ENCODE peak calls at places on chromosome 13, in four cellular contexts. Y is upper lobe of left lung, P is HCT116, X is GM12878. N is an unnamed sample. For H3K4me1, the result is how much of the 10 kb centered on the place peaks cover.

GRCh38 chr13:76775031-76775740 is 111.0 kb downstream of the KCTD12 start:
- ATAC-seq in Y (no peak), P (no peak), X (no peak), N (peak)

GRCh38 chr13:30446122-30446500 is 19.6 kb downstream of the HMGB1 start:
- ATAC-seq in P (no peak), X (peak), Y (no peak), N (no peak)

GRCh38 chr13:46051958-46052313 is 610 bp downstream of the ZC3H13 start:
- ATAC-seq in Y (peak), X (peak), P (peak), N (peak)

GRCh38 chr13:97248243-97248642 is 26.1 kb downstream of the MBNL2 start:
- ATAC-seq in Y (no peak), X (no peak), P (no peak), N (no peak)

GRCh38 chr13:44181938-44182337 is 191.7 kb upstream of the SERP2 start:
- ATAC-seq in P (no peak), Y (no peak), X (no peak), N (no peak)

GRCh38 chr13:26221399-26221720 is 754 bp downstream of the RNF6 start:
- ATAC-seq in Y (peak), X (peak), P (peak), N (peak)

GRCh38 chr13:29589967-29590366 is 5.5 kb downstream of the SLC7A1 start:
- ATAC-seq in Y (no peak), P (no peak), X (no peak), N (no peak)

GRCh38 chr13:73138967-73139491 is 80.2 kb downstream of the KLF5 start:
- ATAC-seq in P (no peak), X (no peak), Y (no peak), N (no peak)

GRCh38 chr13:43316997-43317396 is 293.6 kb downstream of the DNAJC15 start:
- ATAC-seq in Y (peak), X (peak), P (no peak), N (peak)

GRCh38 chr13:75931116-75931515 is 295.0 kb downstream of the LMO7 start:
- ATAC-seq in X (no peak), Y (no peak), P (no peak), N (no peak)

GRCh38 chr13:50994651-50995050 is 85.1 kb downstream of the RNASEH2B start:
- ATAC-seq in Y (peak), P (no peak), X (no peak), N (no peak)

DNA sequence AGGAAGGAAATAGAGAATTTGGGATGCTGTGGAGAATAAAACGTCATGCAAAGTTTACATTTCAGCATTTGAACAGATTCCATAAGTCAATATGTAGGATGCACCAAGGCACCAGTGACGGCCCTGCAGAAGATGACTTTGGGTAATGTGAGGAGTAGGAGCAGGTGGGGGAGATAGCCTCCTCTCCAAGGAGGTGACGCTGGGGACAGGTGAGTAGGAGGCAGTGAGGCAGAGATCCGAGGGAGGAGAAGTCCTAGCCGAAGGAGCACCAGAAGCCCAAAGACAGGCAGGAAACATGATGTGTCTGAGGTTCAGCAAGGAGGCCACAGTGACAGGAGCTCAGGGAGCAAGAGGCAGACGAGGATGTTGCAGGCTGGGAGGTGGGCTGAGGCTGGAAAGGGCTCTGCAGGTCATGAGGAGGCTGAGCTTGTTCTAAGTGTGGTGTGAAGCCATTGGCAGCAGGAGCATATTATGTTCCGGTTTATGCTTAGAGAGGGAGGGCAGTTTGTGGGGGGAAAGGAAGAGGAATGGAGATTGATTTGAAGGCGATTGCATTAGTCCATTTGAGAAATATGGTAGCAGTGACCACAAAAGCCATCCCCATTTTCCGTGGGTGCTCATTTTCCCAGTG is 55.7 kb upstream of the C1QTNF9 start:
- ATAC-seq in Y (peak), P (no peak), X (no peak), N (no peak)
- H3K4me1 ChIP-seq in Y (under half), P (under half), X (under half), N (under half)

GRCh38 chr13:40652588-40652940 is 13.9 kb downstream of the FOXO1 start:
- ATAC-seq in X (peak), Y (no peak), P (no peak), N (no peak)
- TF ChIP-seq POLR2AphosphoS5 in X (peak), Y (no peak), P (no peak), N (no peak)

GRCh38 chr13:114062341-114062740 is 70.1 kb downstream of the RASA3 start:
- ATAC-seq in X (no peak), Y (no peak), P (no peak), N (no peak)

GRCh38 chr13:114065141-114065925 is 67.1 kb downstream of the RASA3 start:
- ATAC-seq in X (peak), P (peak), Y (peak), N (peak)

GRCh38 chr13:114064516-114065140 is 67.8 kb downstream of the RASA3 start:
- ATAC-seq in Y (peak), X (no peak), P (peak), N (peak)

GRCh38 chr13:114062754-114063153 is 69.7 kb downstream of the RASA3 start:
- ATAC-seq in P (no peak), X (no peak), Y (no peak), N (no peak)

DNA sequence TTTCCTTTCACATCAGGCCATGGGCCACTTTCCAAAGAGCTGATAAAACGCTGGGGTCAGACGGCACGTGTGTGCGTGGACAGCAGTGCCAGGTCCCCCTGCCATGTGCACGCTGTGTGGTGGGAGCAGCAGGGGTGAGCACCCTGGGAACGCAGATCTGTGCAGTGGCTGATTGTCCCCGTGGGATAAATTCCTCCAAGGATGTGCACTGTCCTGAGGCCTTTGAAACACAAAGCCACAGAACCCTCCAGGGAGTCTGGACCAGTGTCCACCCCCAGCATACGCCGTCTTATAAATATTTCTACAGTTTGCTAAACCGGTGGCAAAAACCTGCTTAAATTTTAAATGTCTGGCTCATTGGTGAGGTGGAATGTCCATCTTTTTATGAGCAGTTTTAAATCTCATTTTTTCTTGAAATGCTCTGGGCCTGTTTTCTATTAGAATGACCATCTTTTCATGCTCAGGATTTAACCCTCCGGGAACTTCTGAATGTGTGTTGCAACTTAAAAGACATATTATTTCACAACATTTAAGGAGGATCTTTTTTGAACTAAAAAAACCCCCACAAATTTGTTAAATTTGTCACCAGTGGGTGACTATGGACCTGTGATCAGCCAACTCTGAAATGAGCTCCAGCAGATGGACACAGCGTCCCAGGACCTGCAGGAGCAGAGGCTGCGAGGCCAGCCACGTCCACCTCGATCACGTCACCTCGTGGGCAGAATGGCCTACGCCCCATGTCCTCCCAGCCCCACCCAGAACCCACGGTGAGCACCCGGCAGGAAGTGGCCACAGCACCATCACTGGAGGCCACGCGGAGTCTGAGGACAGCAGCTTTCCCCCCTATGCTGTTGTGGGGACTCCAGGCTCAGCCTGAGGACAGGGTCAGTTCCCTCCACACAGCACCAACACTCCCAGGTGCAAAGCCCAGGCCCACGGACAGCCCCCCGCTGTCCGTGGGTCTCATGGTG is 68.6 kb downstream of the RASA3 start:
- ATAC-seq in P (peak), Y (peak), X (no peak), N (peak)
- H3K4me1 ChIP-seq in P (under half), Y (half or more), X (under half), N (half or more)

GRCh38 chr13:98311200-98311548 is 134.1 kb upstream of the RNF113B start:
- ATAC-seq in P (no peak), Y (no peak), X (no peak), N (no peak)

GRCh38 chr13:98309569-98310335 is 132.7 kb upstream of the RNF113B start:
- ATAC-seq in Y (no peak), P (no peak), X (no peak), N (no peak)

GRCh38 chr13:98312606-98313005 is 135.5 kb upstream of the RNF113B start:
- ATAC-seq in Y (no peak), X (no peak), P (no peak), N (no peak)

GRCh38 chr13:98308525-98308911 is 131.4 kb upstream of the RNF113B start:
- ATAC-seq in P (no peak), X (no peak), Y (no peak), N (no peak)

GRCh38 chr13:98310485-98311199 is 133.6 kb upstream of the RNF113B start:
- ATAC-seq in X (no peak), P (no peak), Y (no peak), N (no peak)
- TF ChIP-seq POLR2AphosphoS5 in X (no peak), P (no peak), Y (no peak), N (no peak)

DNA sequence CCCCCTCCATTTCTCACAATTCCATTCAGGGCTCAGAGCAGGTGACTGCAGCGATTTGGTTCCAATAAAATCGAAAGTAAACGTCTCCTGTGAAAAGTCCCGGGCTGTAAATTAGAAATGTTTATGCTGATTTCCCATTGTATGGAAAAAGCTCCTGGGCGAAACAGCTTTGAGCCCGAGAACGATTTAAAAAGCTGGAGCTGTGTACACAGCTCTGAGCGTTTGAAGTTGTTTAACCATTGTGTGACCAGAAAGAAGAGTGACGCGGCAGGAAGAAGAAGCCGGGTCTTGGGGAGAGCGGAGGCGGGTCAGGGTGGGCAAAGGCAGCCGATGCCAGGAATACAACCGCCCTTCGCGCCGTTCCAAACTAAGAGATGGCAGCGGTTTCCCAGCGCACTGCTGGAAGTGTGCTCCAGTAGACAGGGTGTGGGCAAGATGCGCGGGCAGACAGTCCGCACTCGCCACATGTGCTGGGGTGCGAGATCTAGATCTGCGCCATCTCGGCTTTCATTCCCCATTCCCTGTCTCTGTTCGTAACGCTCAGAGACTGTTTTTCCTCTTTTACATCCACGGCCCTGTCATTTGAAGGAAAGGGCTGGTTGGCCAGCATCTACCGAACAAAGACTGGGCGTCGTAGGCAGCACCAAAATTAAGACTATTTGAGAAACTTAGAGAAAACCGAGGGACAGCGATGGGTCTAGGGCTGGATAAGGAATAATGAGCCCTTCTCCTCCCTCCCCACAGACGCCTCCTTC is 960 bp upstream of the GSX1 start:
- ATAC-seq in X (no peak), P (no peak), Y (no peak), N (no peak)
- H3K4me1 ChIP-seq in X (under half), P (under half), Y (half or more), N (under half)

GRCh38 chr13:101749584-101749983 is 297.1 kb downstream of the ITGBL1 start:
- ATAC-seq in P (no peak), X (no peak), Y (no peak), N (no peak)

GRCh38 chr13:101752432-101752831 is 300.0 kb downstream of the ITGBL1 start:
- ATAC-seq in P (no peak), X (peak), Y (no peak), N (no peak)

GRCh38 chr13:101755228-101755887 is 302.9 kb downstream of the ITGBL1 start:
- ATAC-seq in X (no peak), Y (no peak), P (no peak), N (no peak)

GRCh38 chr13:101747039-101747438 is 294.6 kb downstream of the ITGBL1 start:
- ATAC-seq in Y (no peak), P (no peak), X (peak), N (no peak)

GRCh38 chr13:101751488-101751887 is 299.0 kb downstream of the ITGBL1 start:
- ATAC-seq in P (no peak), X (peak), Y (no peak), N (no peak)
- TF ChIP-seq POLR2AphosphoS5 in P (no peak), X (no peak), Y (no peak), N (no peak)

DNA sequence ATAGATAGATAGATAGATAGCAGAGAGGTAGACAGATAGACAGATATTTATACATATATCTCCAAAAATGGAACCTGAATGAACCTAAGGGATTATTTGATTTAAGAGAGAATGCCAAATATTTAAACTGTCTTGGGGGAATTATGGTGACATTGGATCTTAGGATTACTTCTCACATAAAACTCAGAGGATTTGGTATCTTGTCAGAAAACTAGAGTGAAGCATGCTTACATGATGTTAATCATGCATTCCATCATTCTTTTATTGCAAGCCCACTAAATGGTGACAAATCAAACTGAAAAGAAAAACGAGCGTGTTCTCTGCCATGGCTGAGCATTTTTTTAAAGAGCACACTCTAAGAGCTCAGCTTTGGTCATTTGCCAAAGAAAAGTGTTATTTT is 165.2 kb downstream of the PCDH9 start:
- ATAC-seq in P (no peak), Y (no peak), X (no peak), N (no peak)
- H3K4me1 ChIP-seq in P (under half), Y (under half), X (under half), N (under half)

GRCh38 chr13:98307392-98307743 is 130.3 kb upstream of the RNF113B start:
- ATAC-seq in P (no peak), Y (no peak), X (no peak), N (no peak)
- TF ChIP-seq POLR2AphosphoS5 in P (no peak), Y (peak), X (no peak), N (no peak)

GRCh38 chr13:111249637-111250360 is 70.6 kb upstream of the TEX29 start:
- ATAC-seq in P (no peak), Y (no peak), X (no peak), N (no peak)
- H3K4me1 ChIP-seq in P (under half), Y (under half), X (under half), N (under half)